ENCODE peak calls at places on chromosomes 4 and X, in six cellular contexts. G is heart right ventricle, P is dorsolateral prefrontal cortex, E is tibial nerve, D is HAP-1, W is left lung. I is an unnamed sample. For H3K27me3, the result is how much of the 10 kb centered on the place peaks cover.

GRCh38 chrX:135327299-135327698 is 18.0 kb downstream of the ETDC start:
- DNase-seq in W (no peak), E (no peak), G (no peak), P (no peak), D (no peak), I (no peak)

GRCh38 chr4:2792711-2793577 is at the start of gene SH3BP2:
- DNase-seq in G (peak), E (peak), P (peak), W (peak), D (peak), I (peak)

GRCh38 chr4:15756361-15756861 is 21.7 kb upstream of the CD38 start:
- DNase-seq in G (no peak), D (no peak), W (no peak), P (no peak), E (no peak), I (peak)

GRCh38 chr4:107870916-107871786 is 46.4 kb downstream of the SGMS2 start:
- DNase-seq in G (no peak), E (no peak), P (no peak), D (no peak), W (no peak), I (no peak)

GRCh38 chr4:47531241-47531953 is 46.3 kb downstream of the ATP10D start:
- DNase-seq in G (no peak), W (peak), P (no peak), E (no peak), D (peak), I (peak)

GRCh38 chr4:109315341-109315740 is 12.9 kb upstream of the COL25A1 start:
- DNase-seq in D (no peak), W (no peak), E (no peak), G (no peak), P (no peak), I (no peak)

GRCh38 chr4:69957209-69957608 is 8.3 kb downstream of the CSN2 start:
- DNase-seq in D (no peak), G (no peak), W (no peak), E (no peak), P (no peak), I (no peak)

GRCh38 chr4:104447346-104447745 is 47.3 kb downstream of the CXXC4 start:
- DNase-seq in W (no peak), D (no peak), E (no peak), P (no peak), G (no peak), I (no peak)

GRCh38 chr4:148007303-148007702 is 275.4 kb downstream of the ARHGAP10 start:
- DNase-seq in W (no peak), P (no peak), D (no peak), G (no peak), E (no peak), I (no peak)

GRCh38 chrX:153704021-153704526 is 16.3 kb downstream of the SLC6A8 start:
- DNase-seq in G (no peak), W (no peak), E (no peak), D (no peak), P (no peak), I (peak)

GRCh38 chrX:134580947-134581346 is 77.3 kb downstream of the PLAC1 start:
- DNase-seq in P (no peak), G (no peak), W (no peak), D (no peak), E (no peak), I (no peak)

GRCh38 chr4:182231080-182231479 is 12.1 kb upstream of the TENM3 start:
- DNase-seq in W (no peak), P (no peak), D (no peak), E (no peak), G (no peak), I (no peak)

GRCh38 chr4:186202490-186203140 is 11.2 kb downstream of the CYP4V2 start:
- DNase-seq in W (no peak), E (no peak), D (no peak), G (no peak), P (no peak), I (no peak)

GRCh38 chrX:111101580-111101979 is 5.6 kb downstream of the PAK3 start:
- DNase-seq in P (no peak), G (no peak), D (no peak), E (no peak), W (no peak), I (no peak)

GRCh38 chrX:46298821-46299220 is 246.4 kb downstream of the ZNF674 start:
- DNase-seq in D (no peak), G (no peak), E (no peak), P (no peak), W (no peak), I (no peak)

GRCh38 chrX:50723006-50723405 is 91.0 kb downstream of the SHROOM4 start:
- DNase-seq in G (no peak), D (no peak), P (no peak), E (no peak), W (no peak), I (no peak)

GRCh38 chr4:185914583-185915199 is 102.7 kb upstream of the SORBS2 start:
- DNase-seq in W (no peak), E (no peak), G (no peak), D (no peak), P (no peak), I (no peak)

GRCh38 chr4:38160487-38161207 is 200.4 kb downstream of the PTTG2 start:
- DNase-seq in G (no peak), E (peak), D (no peak), W (no peak), P (no peak), I (no peak)

GRCh38 chrX:120560842-120561633 is at the start of gene CUL4B:
- DNase-seq in G (peak), D (peak), W (peak), E (peak), P (peak), I (peak)

GRCh38 chrX:47146121-47146935 is 1.3 kb downstream of the RBM10 start:
- DNase-seq in G (no peak), E (no peak), W (no peak), D (no peak), P (no peak), I (peak)

GRCh38 chrX:129738466-129739308 is at the start of gene XPNPEP2:
- DNase-seq in G (peak), D (no peak), E (peak), P (no peak), W (no peak), I (no peak)

DNA sequence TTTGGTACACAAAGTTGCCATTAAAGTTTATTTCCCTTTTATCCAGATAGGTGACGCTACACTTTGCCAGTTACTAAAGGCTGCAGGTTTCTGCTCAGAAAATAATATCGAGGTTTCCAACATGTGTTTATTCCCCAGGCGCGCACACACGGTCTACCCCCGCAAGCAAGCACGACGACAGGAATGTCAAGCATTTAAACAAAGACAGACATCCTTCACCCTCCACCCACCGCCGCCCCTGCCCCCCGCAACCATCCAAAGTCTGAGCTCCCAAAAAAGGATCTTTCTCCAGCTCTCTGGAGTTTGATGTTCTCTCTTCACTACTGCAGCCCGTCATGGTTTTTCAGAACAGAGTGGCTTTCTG is 1.3 kb upstream of the PCDH7 start:
- DNase-seq in P (no peak), W (no peak), G (no peak), D (no peak), E (no peak), I (peak)
- H3K27me3 ChIP-seq in P (under half), W (under half), G (under half), D (under half), E (half or more), I (under half)

GRCh38 chrX:74449937-74450330 is 28.6 kb downstream of the SLC16A2 start:
- DNase-seq in D (no peak), G (no peak), E (no peak), W (no peak), P (no peak), I (no peak)

GRCh38 chrX:74450803-74451449 is 29.6 kb downstream of the SLC16A2 start:
- DNase-seq in W (no peak), E (peak), P (no peak), D (no peak), G (no peak), I (no peak)

GRCh38 chrX:74451450-74452198 is 30.3 kb downstream of the SLC16A2 start:
- DNase-seq in G (no peak), P (no peak), W (no peak), E (no peak), D (no peak), I (no peak)

GRCh38 chrX:74448669-74449068 is 27.4 kb downstream of the SLC16A2 start:
- DNase-seq in G (no peak), W (no peak), D (no peak), P (no peak), E (no peak), I (no peak)

GRCh38 chrX:74449322-74449936 is 28.1 kb downstream of the SLC16A2 start:
- DNase-seq in D (no peak), E (no peak), W (no peak), P (no peak), G (no peak), I (peak)
- H3K27me3 ChIP-seq in D (under half), E (under half), W (under half), P (under half), G (under half), I (under half)

GRCh38 chr4:793109-793861 is 32.6 kb downstream of the CPLX1 start:
- DNase-seq in G (no peak), E (no peak), W (no peak), P (no peak), D (no peak), I (no peak)
- H3K27me3 ChIP-seq in G (half or more), E (half or more), W (under half), P (under half), D (under half), I (under half)

GRCh38 chr4:1169691-1170096 is 2.7 kb downstream of the SPON2 start:
- DNase-seq in W (no peak), G (no peak), D (no peak), P (no peak), E (no peak), I (no peak)

GRCh38 chr4:1172228-1172851 is at the start of gene SPON2:
- DNase-seq in P (no peak), E (no peak), D (no peak), W (no peak), G (peak), I (no peak)

GRCh38 chr4:1170156-1170804 is 2.1 kb downstream of the SPON2 start:
- DNase-seq in E (no peak), P (no peak), D (no peak), W (no peak), G (no peak), I (no peak)

GRCh38 chr4:1171306-1172227 is 816 bp downstream of the SPON2 start:
- DNase-seq in G (no peak), D (no peak), E (no peak), W (no peak), P (no peak), I (peak)

DNA sequence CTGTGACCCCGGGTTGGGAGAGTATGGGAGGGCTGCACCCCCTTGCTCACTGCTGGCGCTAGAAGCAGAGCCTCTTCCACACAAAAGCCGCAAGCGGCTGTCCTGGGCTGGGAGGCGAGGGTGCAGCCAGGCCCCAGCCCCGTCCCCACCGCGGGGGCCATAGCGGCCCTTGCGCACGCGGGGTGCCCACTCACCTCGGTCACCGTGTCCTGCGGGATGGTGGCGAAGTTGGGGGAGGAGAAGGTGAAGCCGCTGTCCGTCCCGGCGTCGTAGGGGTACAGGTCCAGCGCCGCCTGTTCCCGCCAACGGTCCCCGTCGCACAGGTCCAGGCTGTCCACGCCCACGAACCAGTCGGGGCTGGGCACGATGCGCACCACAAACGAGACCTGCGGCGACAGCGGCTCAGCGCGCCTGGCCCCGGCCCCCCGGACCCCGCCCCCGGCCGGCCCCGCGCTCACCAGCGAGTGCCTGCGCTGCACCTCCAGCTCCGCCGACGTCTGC is 1.5 kb downstream of the SPON2 start:
- DNase-seq in D (no peak), P (no peak), W (no peak), G (no peak), E (no peak), I (no peak)
- H3K27me3 ChIP-seq in D (under half), P (under half), W (under half), G (under half), E (under half), I (under half)

DNA sequence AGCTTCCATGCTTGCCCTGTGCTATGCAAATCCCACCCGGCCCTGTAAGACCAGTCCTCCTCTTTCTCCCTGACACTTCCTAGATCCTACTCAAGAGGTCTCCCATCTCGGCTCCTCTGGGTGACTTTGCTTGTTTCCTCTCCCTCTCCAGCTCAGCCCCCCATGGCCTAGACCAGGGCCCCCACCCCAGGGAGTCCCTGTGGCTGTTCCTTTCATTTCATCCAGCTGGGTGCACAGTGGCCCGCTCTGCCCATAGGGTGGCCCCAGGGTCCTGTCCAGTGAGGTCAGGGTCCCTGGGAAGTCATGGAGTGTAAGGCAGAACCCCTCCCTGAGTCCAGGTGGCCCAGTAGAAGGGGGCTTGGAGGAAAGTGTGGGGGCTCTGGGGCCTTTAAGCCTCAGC is 52.3 kb upstream of the NKX1-1 start:
- DNase-seq in G (no peak), E (no peak), D (no peak), P (peak), W (no peak), I (no peak)
- H3K27me3 ChIP-seq in G (half or more), E (under half), D (under half), P (under half), W (under half), I (under half)

GRCh38 chrX:40003071-40003981 is 94.4 kb downstream of the BCOR start:
- DNase-seq in P (no peak), E (no peak), G (no peak), W (no peak), D (no peak), I (no peak)
- H3K27me3 ChIP-seq in P (under half), E (under half), G (under half), W (under half), D (under half), I (under half)

GRCh38 chr4:8582436-8582835 is 2.2 kb downstream of the GPR78 start:
- DNase-seq in D (no peak), G (no peak), E (no peak), P (no peak), W (no peak), I (peak)
- H3K27me3 ChIP-seq in D (under half), G (half or more), E (half or more), P (under half), W (under half), I (under half)

GRCh38 chr4:82043081-82043808 is 330.5 kb downstream of the HNRNPD start:
- DNase-seq in E (no peak), W (no peak), P (no peak), D (no peak), G (no peak), I (peak)

GRCh38 chr4:82045267-82045666 is 328.5 kb downstream of the HNRNPD start:
- DNase-seq in D (no peak), W (no peak), G (no peak), P (no peak), E (no peak), I (no peak)

GRCh38 chr4:82042042-82042441 is 331.7 kb downstream of the HNRNPD start:
- DNase-seq in W (no peak), G (no peak), D (no peak), E (no peak), P (no peak), I (no peak)

GRCh38 chr4:82044141-82044993 is 329.4 kb downstream of the HNRNPD start:
- DNase-seq in D (peak), W (peak), E (peak), G (peak), P (peak), I (peak)

DNA sequence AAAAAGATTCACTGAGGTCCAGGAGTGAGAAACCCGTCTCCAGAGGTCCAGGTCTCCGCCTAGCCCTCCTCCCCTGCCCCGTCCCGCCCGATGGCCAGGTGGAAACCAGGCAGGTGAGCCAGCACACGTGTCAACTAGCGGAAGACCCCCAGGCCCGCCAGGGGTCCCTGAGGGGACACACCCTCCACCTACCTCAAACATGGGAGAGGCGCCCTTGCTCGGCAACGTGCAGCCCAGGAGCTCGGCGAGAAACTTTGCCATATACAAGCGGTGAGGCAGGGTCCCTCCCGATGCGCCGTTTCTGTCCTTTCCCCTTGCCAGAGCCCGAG is 330.0 kb downstream of the HNRNPD start:
- DNase-seq in W (no peak), G (no peak), E (no peak), D (no peak), P (no peak), I (no peak)
- H3K27me3 ChIP-seq in W (under half), G (half or more), E (under half), D (under half), P (under half), I (under half)

DNA sequence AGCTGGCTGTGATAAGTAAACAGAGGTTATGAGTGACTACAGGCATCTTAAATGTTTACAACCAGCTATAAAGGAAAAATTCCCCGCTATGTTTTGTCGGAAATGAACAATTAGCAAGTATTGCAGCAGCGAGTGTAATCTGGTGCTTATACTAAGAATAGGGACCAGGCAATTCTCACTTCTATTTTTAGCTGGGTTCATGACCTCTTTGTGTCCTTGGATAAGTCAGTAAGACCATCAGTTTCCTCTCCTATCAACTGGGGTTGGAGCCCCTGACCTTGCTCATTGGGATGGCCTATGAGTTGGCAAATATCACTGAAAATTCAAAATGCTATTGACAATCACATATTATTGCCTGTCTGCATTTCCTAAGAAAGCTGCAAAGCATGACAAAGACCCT is 22.1 kb downstream of the GATB start:
- DNase-seq in G (no peak), D (no peak), W (no peak), P (no peak), E (no peak), I (no peak)
- H3K27me3 ChIP-seq in G (under half), D (under half), W (under half), P (under half), E (under half), I (under half)

GRCh38 chr4:3809028-3809427 is 42.8 kb downstream of the ADRA2C start:
- DNase-seq in G (no peak), P (no peak), W (no peak), D (no peak), E (no peak), I (no peak)
- H3K27me3 ChIP-seq in G (half or more), P (under half), W (under half), D (under half), E (under half), I (under half)